ENCODE peak calls at places on chromosomes 7 and 10, in five cellular contexts. P is CD8-positive, alpha-beta memory T cell; O is NCI-H1417; E is activated T-helper 1 cell treated with anti-CD3 and anti-CD28 coated beads, Interleukin-12 subunit alpha, Interleukin-12 subunit beta, Interleukin-2, Interleukin-4 antibody, amounts not matched to agents 30 ng/mL and 10 ng/mL and 1 ng/mL, durations not matched to agents 14 hours and 24 hours and 36 hours; C is NCI-H1105. I is an unnamed sample.

GRCh38 chr10:34753014-34753757 is 61.9 kb downstream of the PARD3 start:
- DNase-seq in O (peak; percentile 22), E (no peak), P (no peak), C (no peak), I (no peak)

GRCh38 chr7:7257899-7258692 is 75.8 kb downstream of the C1GALT1 start:
- DNase-seq in E (no peak), C (no peak), P (no peak), O (no peak), I (no peak)

GRCh38 chr7:130932088-130932487 is 198.1 kb upstream of the KLF14 start:
- DNase-seq in E (no peak), P (no peak), O (no peak), C (no peak), I (no peak)

GRCh38 chr10:69146756-69147155 is 22.8 kb downstream of the VPS26A start:
- DNase-seq in P (no peak), C (no peak), O (no peak), E (no peak), I (no peak)

GRCh38 chr10:46523119-46523880 is 33.2 kb downstream of the GPRIN2 start:
- DNase-seq in O (no peak), E (no peak), C (no peak), P (no peak), I (no peak)

GRCh38 chr10:120208488-120208887 is 248.5 kb upstream of the PLPP4 start:
- DNase-seq in P (no peak), E (no peak), O (no peak), C (no peak), I (no peak)

GRCh38 chr7:140533394-140533872 is 54.1 kb upstream of the MKRN1 start:
- DNase-seq in C (no peak), P (no peak), O (no peak), E (no peak), I (no peak)

GRCh38 chr10:58335306-58336005 is 650 bp downstream of the UBE2D1 start:
- DNase-seq in O (peak; percentile 57), C (no peak), P (no peak), E (peak; percentile 3), I (peak; percentile 43)

GRCh38 chr10:17203416-17203815 is 1.9 kb upstream of the TRDMT1 start:
- DNase-seq in P (no peak), O (no peak), E (no peak), C (no peak), I (no peak)

GRCh38 chr7:35398518-35398917 is 144.6 kb upstream of the TBX20 start:
- DNase-seq in P (no peak), E (no peak), C (no peak), O (no peak), I (no peak)

GRCh38 chr10:110778221-110778620 is 93.5 kb upstream of the PDCD4 start:
- DNase-seq in P (no peak), E (no peak), O (no peak), C (no peak), I (no peak)

GRCh38 chr7:123771846-123772245 is 23.0 kb upstream of the WASL start:
- DNase-seq in O (no peak), C (no peak), E (no peak), P (no peak), I (no peak)

GRCh38 chr7:47596502-47597202 is 14.7 kb upstream of the TNS3 start:
- DNase-seq in O (no peak), P (no peak), C (no peak), E (no peak), I (no peak)

GRCh38 chr10:6928531-6929080 is 348.5 kb upstream of the PRKCQ start:
- DNase-seq in E (no peak), P (peak; percentile 5), O (peak; percentile 43), C (no peak), I (no peak)

GRCh38 chr7:14902589-14902963 is at the start of gene DGKB:
- DNase-seq in O (peak; percentile 93), C (peak; percentile 44), E (no peak), P (no peak), I (peak; percentile 69)

GRCh38 chr7:80379034-80379433 is 132.8 kb downstream of the GNAT3 start:
- DNase-seq in C (no peak), O (peak; percentile 86), P (no peak), E (no peak), I (no peak)

GRCh38 chr10:121904888-121905287 is 22.9 kb downstream of the ATE1 start:
- DNase-seq in C (no peak), O (no peak), E (no peak), P (no peak), I (no peak)

GRCh38 chr10:80090120-80090519 is 11.7 kb downstream of the TMEM254 start:
- DNase-seq in C (peak; percentile 32), P (no peak), E (no peak), O (peak; percentile 81), I (no peak)

GRCh38 chr10:6299234-6299633 is 96.5 kb downstream of the PFKFB3 start:
- DNase-seq in C (no peak), O (no peak), E (no peak), P (no peak), I (no peak)

GRCh38 chr10:131178521-131178920 is 133.0 kb downstream of the TCERG1L start:
- DNase-seq in E (no peak), P (no peak), O (no peak), C (no peak), I (no peak)

GRCh38 chr10:7457478-7458316 is 46.9 kb upstream of the SFMBT2 start:
- DNase-seq in E (no peak), C (no peak), O (no peak), P (no peak), I (no peak)

GRCh38 chr10:98886686-98887085 is 349.0 kb downstream of the HPSE2 start:
- DNase-seq in E (no peak), O (no peak), P (no peak), C (no peak), I (no peak)

GRCh38 chr10:48779077-48779476 is 94.4 kb downstream of the WDFY4 start:
- DNase-seq in E (no peak), O (no peak), P (no peak), C (no peak), I (no peak)

GRCh38 chr7:138875794-138876193 is 77.8 kb upstream of the ATP6V0A4 start:
- DNase-seq in P (peak; percentile 27), C (no peak), O (no peak), E (peak; percentile 74), I (no peak)

GRCh38 chr10:125107166-125107949 is 53.0 kb downstream of the CTBP2 start:
- DNase-seq in O (no peak), E (no peak), C (no peak), P (no peak), I (no peak)

GRCh38 chr10:117797286-117797685 is 249.5 kb downstream of the RAB11FIP2 start:
- DNase-seq in C (no peak), P (no peak), E (no peak), O (no peak), I (no peak)

GRCh38 chr10:130169136-130169888 is 33.1 kb downstream of the GLRX3 start:
- DNase-seq in P (no peak), O (peak; percentile 75), E (no peak), C (no peak), I (no peak)

GRCh38 chr7:88789480-88790064 is 6.0 kb downstream of the TEX47 start:
- DNase-seq in C (no peak), E (no peak), O (peak; percentile 70), P (no peak), I (peak; percentile 12)

GRCh38 chr10:16761300-16761699 is 55.9 kb downstream of the RSU1 start:
- DNase-seq in E (no peak), O (no peak), C (no peak), P (no peak), I (no peak)

I was measured in SK-N-DZ.